ENCODE peak calls at places on chromosomes 16 and 17, in four cellular contexts. A is K562, O is HCT116, N is H1. M is an unnamed sample.
A peak's percentile ranks its signal among the peaks of the same experiment; 100 is the strongest.

GRCh38 chr17:82915010-82915696 is 75.3 kb upstream of the ZNF750 start:
- DNase-seq in A (no peak), O (no peak), N (no peak), M (no peak)

GRCh38 chr16:84589975-84590719 is 27.7 kb downstream of the COTL1 start:
- DNase-seq in O (no peak), A (no peak), N (no peak), M (no peak)

GRCh38 chr16:51151951-51152663 is 1.0 kb upstream of the SALL1 start:
- DNase-seq in N (peak; percentile 77), A (no peak), O (no peak), M (peak; percentile 79)

GRCh38 chr16:85234310-85235235 is 122.3 kb upstream of the CIBAR2 start:
- DNase-seq in A (peak; percentile 77), N (peak; percentile 74), O (no peak), M (peak; percentile 70)

GRCh38 chr16:88599092-88599733 is 29.0 kb downstream of the ZC3H18 start:
- DNase-seq in A (no peak), O (no peak), N (no peak), M (no peak)

GRCh38 chr16:15644306-15644961 is 1.5 kb upstream of the MARF1 start:
- DNase-seq in O (peak; percentile 62), N (no peak), A (peak; percentile 45), M (peak; percentile 87)

GRCh38 chr17:64983708-64984107 is 64.4 kb upstream of the LRRC37A3 start:
- DNase-seq in A (no peak), N (no peak), O (no peak), M (no peak)

GRCh38 chr17:29570521-29570920 is 2.0 kb downstream of the TP53I13 start:
- DNase-seq in A (no peak), O (no peak), N (no peak), M (no peak)

GRCh38 chr16:79380990-79381389 is 219.5 kb downstream of the MAF start:
- DNase-seq in O (no peak), A (no peak), N (no peak), M (no peak)

GRCh38 chr17:41785876-41786226 is 660 bp downstream of the JUP start:
- DNase-seq in A (peak; percentile 81), N (no peak), O (no peak), M (no peak)

GRCh38 chr17:75457047-75457654 is 716 bp downstream of the TMEM94 start:
- DNase-seq in A (peak; percentile 33), O (no peak), N (no peak), M (no peak)

GRCh38 chr16:4361944-4362311 is 9.7 kb upstream of the VASN start:
- DNase-seq in A (no peak), O (no peak), N (no peak), M (no peak)

GRCh38 chr17:49795372-49795771 is 6.9 kb downstream of the KAT7 start:
- DNase-seq in A (no peak), N (no peak), O (no peak), M (no peak)

GRCh38 chr17:29566473-29567361 is at the start of gene ABHD15:
- DNase-seq in N (no peak), O (peak; percentile 19), A (no peak), M (peak; percentile 35)

GRCh38 chr17:19336938-19337711 is 25.4 kb downstream of the B9D1 start:
- DNase-seq in N (no peak), O (no peak), A (peak; percentile 26), M (peak; percentile 68)

GRCh38 chr17:55230716-55231115 is 34.0 kb upstream of the HLF start:
- DNase-seq in O (no peak), N (no peak), A (no peak), M (no peak)

GRCh38 chr17:41957058-41957868 is 9.3 kb upstream of the CNP start:
- DNase-seq in N (no peak), A (peak; percentile 47), O (no peak), M (peak; percentile 75)

GRCh38 chr17:74603746-74604145 is 11.7 kb upstream of the CD300LD start:
- DNase-seq in A (no peak), O (no peak), N (no peak), M (no peak)

GRCh38 chr16:81415757-81416156 is 28.9 kb upstream of the CMIP start:
- DNase-seq in A (no peak), N (no peak), O (no peak), M (no peak)

DNA sequence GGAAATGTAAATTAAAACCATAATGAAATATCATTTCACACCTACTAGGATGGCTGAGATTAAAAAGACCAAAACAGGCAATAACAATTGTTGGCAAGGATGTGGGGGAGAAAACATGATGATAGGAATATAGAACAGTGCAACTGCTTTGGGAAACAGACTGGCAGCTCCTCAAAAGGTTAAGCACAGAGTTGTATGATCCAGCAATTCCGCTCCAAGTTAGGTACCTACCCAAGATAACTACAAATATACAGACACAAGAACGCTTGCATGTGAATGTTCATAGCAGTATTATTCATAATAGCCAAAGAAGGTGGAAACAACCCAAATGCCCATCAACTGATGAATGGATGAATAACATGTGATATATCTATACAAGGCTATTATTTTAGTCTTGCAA is 35.0 kb upstream of the MAP3K14 start:
- DNase-seq in N (no peak), A (no peak), O (no peak), M (no peak)
- TF ChIP-seq FOSL1 in N (no peak), A (no peak), O (no peak), M (no peak)

GRCh38 chr17:34412534-34412933 is 49.5 kb upstream of the CCL1 start:
- DNase-seq in O (no peak), A (peak; percentile 30), N (no peak), M (no peak)

GRCh38 chr17:34412022-34412421 is 49.0 kb upstream of the CCL1 start:
- DNase-seq in O (no peak), A (no peak), N (no peak), M (no peak)

GRCh38 chr17:34413443-34414076 is 50.5 kb upstream of the CCL1 start:
- DNase-seq in O (no peak), N (no peak), A (peak; percentile 23), M (no peak)

GRCh38 chr17:34414338-34414737 is 51.3 kb upstream of the CCL1 start:
- DNase-seq in O (no peak), N (no peak), A (no peak), M (no peak)

DNA sequence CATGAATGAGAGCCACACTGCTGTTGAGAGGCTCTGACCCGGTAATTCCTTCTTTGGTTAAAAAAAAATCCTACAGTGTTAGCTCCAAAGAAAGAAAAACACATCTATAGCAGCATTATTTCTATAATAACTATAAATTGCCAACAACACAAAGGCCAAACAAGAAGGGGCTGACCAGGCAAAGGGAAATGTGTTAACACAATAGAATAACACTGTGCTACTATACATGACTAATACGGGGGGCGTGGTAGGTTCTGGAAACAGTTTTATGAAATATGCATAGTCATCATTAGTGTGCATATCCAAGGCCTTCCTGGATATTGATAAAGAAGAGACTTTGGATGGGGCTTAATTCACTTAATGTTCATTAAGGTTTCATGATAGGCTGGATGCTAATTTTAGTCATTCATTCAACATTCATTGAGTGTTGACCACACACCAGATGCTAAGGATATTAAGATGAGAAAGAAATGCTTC is 50.0 kb upstream of the CCL1 start:
- DNase-seq in A (peak; percentile 68), N (no peak), O (no peak), M (no peak)
- TF ChIP-seq FOSL1 in A (peak; percentile 85), N (no peak), O (no peak), M (no peak)

DNA sequence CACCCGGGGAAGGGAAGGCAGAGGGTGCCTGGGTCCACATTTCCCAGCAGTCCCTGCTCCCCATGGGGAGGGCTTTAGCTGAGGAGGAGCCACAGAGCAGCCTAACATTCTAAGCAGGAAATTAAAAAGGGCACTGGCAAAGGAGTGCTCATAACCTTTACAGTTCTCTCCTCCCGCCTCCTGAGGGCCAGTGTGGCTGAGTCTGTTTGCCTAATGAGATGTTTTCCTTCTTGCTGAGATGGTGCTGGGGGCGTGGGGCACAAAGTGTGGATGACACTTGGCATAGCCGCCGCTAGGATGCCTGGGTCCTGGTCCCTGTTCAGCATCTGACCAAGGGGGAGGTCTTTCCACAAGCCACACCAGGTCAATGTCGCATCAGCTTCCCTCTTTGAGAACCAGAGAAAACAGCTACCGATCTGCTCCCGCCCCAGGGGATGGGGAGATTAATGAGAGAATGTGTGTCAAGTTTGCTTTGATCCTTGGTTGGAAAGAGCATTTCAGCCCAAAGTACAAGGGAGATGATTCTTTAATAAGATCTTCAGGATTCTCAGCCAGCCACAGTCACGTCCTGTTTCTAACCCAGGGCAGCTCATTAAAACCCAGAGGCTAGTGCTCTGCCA is 5.8 kb downstream of the KIF18B start:
- DNase-seq in A (no peak), N (no peak), O (no peak), M (no peak)
- TF ChIP-seq FOSL1 in A (no peak), N (no peak), O (no peak), M (no peak)

GRCh38 chr17:596287-596686 is 118.4 kb downstream of the VPS53 start:
- DNase-seq in A (no peak), N (no peak), O (peak; percentile 80), M (no peak)
- TF ChIP-seq FOSL1 in A (no peak), N (no peak), O (no peak), M (no peak)

DNA sequence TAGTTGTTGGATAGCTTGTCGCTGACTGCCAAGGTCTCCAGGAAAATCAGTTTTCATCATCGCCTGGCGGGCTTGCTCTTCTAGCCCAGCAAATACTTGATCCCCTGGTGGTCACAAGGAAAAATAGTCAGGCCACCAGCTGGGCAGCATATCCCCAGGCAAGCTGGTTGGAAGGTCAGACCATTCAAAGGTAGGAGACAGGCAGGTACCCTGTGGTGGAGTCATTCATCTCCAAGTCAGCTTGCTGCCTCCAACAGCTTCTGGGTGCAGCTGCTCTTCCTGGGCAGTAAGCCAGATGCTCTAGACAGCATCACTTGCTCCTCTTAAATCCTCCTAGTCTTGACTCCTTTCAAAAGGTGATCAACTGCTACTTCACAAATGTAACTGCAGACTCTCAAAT is 16.0 kb downstream of the ZNF821 start:
- DNase-seq in N (no peak), A (no peak), O (no peak), M (peak; percentile 21)
- TF ChIP-seq FOSL1 in N (no peak), A (no peak), O (no peak), M (no peak)

DNA sequence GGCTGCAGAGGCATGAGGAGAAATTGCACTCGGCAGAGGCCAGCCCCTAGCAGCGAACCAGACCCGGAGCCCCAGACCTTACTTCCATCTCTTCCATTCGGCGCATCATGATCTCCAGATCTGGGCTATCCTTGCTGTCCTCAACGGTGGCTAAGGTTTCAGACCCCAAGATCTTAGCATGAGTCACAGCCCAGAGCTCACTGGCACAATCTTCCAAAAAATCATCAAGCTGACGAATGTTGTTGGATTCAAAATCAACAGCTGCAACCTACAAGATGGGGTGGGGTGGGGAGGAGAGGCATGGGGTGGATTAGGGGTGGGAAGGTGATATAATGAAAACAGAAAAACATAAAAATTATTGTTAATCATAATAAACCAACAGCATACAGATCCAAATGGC is 39.7 kb upstream of the PITPNM3 start:
- DNase-seq in N (no peak), A (no peak), O (no peak), M (no peak)
- TF ChIP-seq FOSL1 in N (no peak), A (no peak), O (no peak), M (no peak)

DNA sequence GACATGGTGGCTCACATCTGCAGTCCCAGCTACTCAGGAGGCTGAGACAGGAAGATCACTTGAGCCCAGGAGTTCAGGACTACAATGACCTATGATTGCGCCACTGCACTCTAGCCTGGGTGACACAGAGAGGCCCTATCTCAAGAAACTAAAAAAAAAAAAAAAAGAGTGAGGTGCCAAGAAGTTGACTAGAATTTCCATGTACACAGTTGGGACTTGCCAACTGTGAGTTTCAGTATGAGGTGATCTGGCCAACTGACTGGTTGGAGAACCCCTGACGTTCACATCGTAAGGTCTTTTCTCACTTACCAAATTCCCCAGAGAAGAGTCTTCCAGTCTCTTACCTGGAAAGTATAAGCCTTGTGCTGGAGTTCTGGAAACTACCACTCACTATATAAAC is 3.1 kb upstream of the MED11 start:
- DNase-seq in A (no peak), O (no peak), N (no peak), M (no peak)
- TF ChIP-seq FOSL1 in A (no peak), O (no peak), N (no peak), M (no peak)

GRCh38 chr17:66531826-66532439 is 229.5 kb downstream of the PRKCA start:
- DNase-seq in N (no peak), O (no peak), A (no peak), M (no peak)
- TF ChIP-seq FOSL1 in N (no peak), O (no peak), A (no peak), M (no peak)